ENCODE peak calls at places on chromosome 1, in ten cellular contexts. B, D, W, S, N, H, G, U, T and M are unnamed samples.

GRCh38 chr1:41640141-41640751 is 155.8 kb upstream of the EDN2 start:
- DNase-seq in B (no peak), D (no peak), W (no peak), S (no peak), N (no peak), H (no peak), G (no peak), U (no peak), T (no peak), M (no peak)

GRCh38 chr1:97727029-97727428 is 193.8 kb downstream of the DPYD start:
- DNase-seq in B (no peak), D (no peak), W (no peak), S (no peak), N (no peak), H (no peak), G (no peak), U (no peak), T (no peak), M (no peak)

GRCh38 chr1:14894811-14895524 is 258.6 kb upstream of the TMEM51 start:
- DNase-seq in B (peak; percentile 33), D (no peak), W (no peak), S (no peak), N (no peak), H (no peak), G (no peak), U (no peak), T (peak; percentile 46), M (no peak)

GRCh38 chr1:207628776-207629175 is 16.2 kb upstream of the CR1L start:
- DNase-seq in B (no peak), D (no peak), W (no peak), S (no peak), N (no peak), H (no peak), G (no peak), U (no peak), T (no peak), M (no peak)

GRCh38 chr1:45954401-45954847 is 151.0 kb downstream of the MAST2 start:
- DNase-seq in B (no peak), D (no peak), W (no peak), S (no peak), N (no peak), H (peak; percentile 75), G (no peak), U (no peak), T (peak; percentile 76), M (no peak)

GRCh38 chr1:115654663-115655306 is 13.0 kb downstream of the VANGL1 start:
- DNase-seq in B (peak; percentile 71), D (peak; percentile 58), W (no peak), S (no peak), N (no peak), H (no peak), G (no peak), U (no peak), T (no peak), M (no peak)

GRCh38 chr1:51175278-51175677 is 60.8 kb upstream of the RNF11 start:
- DNase-seq in B (no peak), D (no peak), W (no peak), S (no peak), N (no peak), H (peak; percentile 3), G (no peak), U (no peak), T (peak; percentile 18), M (no peak)

GRCh38 chr1:244779410-244779809 is 56.0 kb upstream of the COX20 start:
- DNase-seq in B (no peak), D (no peak), W (no peak), S (no peak), N (no peak), H (peak; percentile 31), G (no peak), U (no peak), T (no peak), M (no peak)

DNA sequence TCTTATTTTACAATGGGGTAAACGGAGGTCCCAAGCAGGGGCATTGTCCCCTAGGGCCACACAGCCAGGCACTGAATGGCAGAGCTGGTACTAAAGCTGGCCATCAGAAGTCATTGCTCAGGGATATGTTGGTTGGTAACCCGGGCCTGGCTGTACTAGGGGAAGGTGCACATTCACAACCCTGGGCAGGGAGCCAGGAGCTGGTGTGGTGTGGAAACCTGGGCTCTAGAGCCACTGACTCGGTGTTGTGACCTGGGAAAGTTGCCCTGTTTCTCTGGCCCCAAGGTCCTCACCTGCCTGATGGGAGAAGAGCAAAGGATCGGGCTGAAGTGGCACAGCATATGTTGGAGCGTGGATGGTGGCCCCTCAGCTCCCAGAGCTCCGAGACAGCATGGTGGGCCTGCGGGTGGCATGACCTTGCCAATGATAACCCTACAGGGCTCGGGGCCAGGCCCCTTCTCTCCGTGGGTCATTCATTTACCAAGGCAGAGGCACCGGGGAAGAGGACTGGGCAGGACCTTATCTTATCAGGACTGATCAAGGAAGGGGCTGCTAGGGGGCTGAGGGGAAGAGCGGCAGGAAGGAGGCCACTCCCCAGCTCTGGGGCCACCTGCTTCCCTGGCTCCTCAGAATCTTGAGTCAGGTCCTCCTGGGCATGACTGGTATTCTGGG is 274.1 kb downstream of the TRABD2B start:
- DNase-seq in B (peak; percentile 45), D (no peak), W (no peak), S (no peak), N (no peak), H (no peak), G (no peak), U (no peak), T (peak; percentile 52), M (no peak)
- H3K4me1 ChIP-seq in B (peaks cover 22% of the 10 kb centered on the region), D (peaks cover 13% of the 10 kb centered on the region), W (peaks cover 3% of the 10 kb centered on the region), S (peaks cover 5% of the 10 kb centered on the region), N (no peaks in the 10 kb centered on the region), H (peaks cover 12% of the 10 kb centered on the region), G (no peaks in the 10 kb centered on the region), U (peaks cover 4% of the 10 kb centered on the region), T (peaks cover 3% of the 10 kb centered on the region), M (peaks cover 7% of the 10 kb centered on the region)

DNA sequence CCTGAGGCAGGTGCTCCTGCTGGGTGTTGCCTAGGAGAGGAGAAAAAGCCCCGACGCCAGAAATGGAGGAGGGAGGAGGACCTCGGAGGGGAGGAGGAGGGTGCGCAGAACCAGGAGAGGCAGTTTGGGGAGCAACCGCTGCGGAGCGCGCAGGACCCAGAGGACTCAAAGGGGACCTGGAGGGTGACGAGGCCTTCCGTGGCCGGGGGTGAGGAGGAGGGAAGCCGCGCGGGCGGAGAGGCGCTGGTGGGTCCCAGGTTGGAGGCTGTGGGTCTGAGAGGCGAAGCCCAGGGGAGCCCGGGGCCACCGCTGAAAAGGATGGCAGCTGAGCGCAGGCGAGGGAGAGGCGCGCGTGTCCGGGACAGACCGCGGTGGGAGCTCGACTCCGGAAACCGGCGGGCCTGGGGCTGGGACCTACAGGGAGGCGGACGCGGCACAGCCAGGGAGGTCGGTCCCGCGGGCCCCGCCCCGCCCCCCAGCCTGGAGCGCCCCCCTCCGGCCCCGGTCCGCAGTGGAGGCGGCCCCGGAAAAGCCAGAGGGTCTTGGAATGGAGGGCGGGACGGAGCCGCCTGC is 15.1 kb downstream of the RNF223 start:
- DNase-seq in B (no peak), D (no peak), W (no peak), S (no peak), N (no peak), H (peak; percentile 58), G (no peak), U (no peak), T (no peak), M (no peak)
- H3K27me3 ChIP-seq in B (peaks cover 76% of the 10 kb centered on the region), D (peaks cover 59% of the 10 kb centered on the region), W (peaks cover 69% of the 10 kb centered on the region), S (peaks cover 2% of the 10 kb centered on the region), N (peaks cover 4% of the 10 kb centered on the region), H (no peaks in the 10 kb centered on the region), G (no peaks in the 10 kb centered on the region), U (peaks cover 11% of the 10 kb centered on the region), T (peaks cover 8% of the 10 kb centered on the region), M (no peaks in the 10 kb centered on the region)

GRCh38 chr1:9402717-9403116 is 110.0 kb downstream of the SPSB1 start:
- DNase-seq in B (no peak), D (no peak), W (no peak), S (no peak), N (no peak), H (no peak), G (no peak), U (no peak), T (no peak), M (no peak)

GRCh38 chr1:9404117-9404516 is 111.4 kb downstream of the SPSB1 start:
- DNase-seq in B (no peak), D (no peak), W (no peak), S (no peak), N (no peak), H (no peak), G (no peak), U (no peak), T (no peak), M (no peak)

GRCh38 chr1:9401080-9401453 is 108.4 kb downstream of the SPSB1 start:
- DNase-seq in B (no peak), D (no peak), W (no peak), S (no peak), N (no peak), H (no peak), G (no peak), U (no peak), T (no peak), M (no peak)

GRCh38 chr1:9400425-9401079 is 107.9 kb downstream of the SPSB1 start:
- DNase-seq in B (peak; percentile 42), D (no peak), W (no peak), S (no peak), N (no peak), H (peak; percentile 27), G (no peak), U (peak; percentile 14), T (peak; percentile 64), M (no peak)

GRCh38 chr1:9402256-9402616 is 109.5 kb downstream of the SPSB1 start:
- DNase-seq in B (no peak), D (no peak), W (no peak), S (no peak), N (no peak), H (no peak), G (no peak), U (no peak), T (no peak), M (no peak)
- H3K4me3 ChIP-seq in B (no peak overlapping the region), D (no peak overlapping the region), W (no peak overlapping the region), S (no peak overlapping the region), N (no peak overlapping the region), H (no peak overlapping the region), G (no peak overlapping the region), U (no peak overlapping the region), T (no peak overlapping the region), M (no peak overlapping the region)

GRCh38 chr1:145777357-145778145 is 46.3 kb downstream of the RNF115 start:
- DNase-seq in B (no peak), D (no peak), W (peak; percentile 18), S (no peak), N (no peak), H (no peak), G (no peak), U (no peak), T (no peak), M (no peak)

GRCh38 chr1:145773423-145773822 is 50.5 kb downstream of the RNF115 start:
- DNase-seq in B (no peak), D (no peak), W (no peak), S (no peak), N (no peak), H (no peak), G (no peak), U (no peak), T (peak; percentile 3), M (no peak)

GRCh38 chr1:145782166-145783099 is 41.5 kb downstream of the RNF115 start:
- DNase-seq in B (no peak), D (no peak), W (no peak), S (no peak), N (no peak), H (peak; percentile 91), G (no peak), U (no peak), T (no peak), M (no peak)

DNA sequence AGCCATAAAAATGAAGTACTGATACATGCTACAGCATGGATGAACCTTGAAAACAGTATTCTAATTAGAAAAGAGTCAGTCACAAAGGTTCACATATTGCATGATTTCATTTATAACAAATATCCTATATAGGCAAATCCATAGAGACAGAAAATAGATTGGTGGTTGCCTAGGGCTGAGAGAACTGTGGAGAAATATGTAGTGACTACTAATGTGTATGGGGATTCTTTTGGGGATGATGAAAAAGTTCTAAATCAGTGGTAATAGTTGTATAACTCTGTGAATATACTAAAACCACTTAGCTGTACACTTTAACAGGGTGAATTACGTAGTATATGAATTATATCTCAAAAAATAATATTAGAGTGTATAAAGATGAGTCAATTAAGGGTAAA is 45.8 kb downstream of the RNF115 start:
- DNase-seq in B (no peak), D (no peak), W (no peak), S (no peak), N (no peak), H (no peak), G (no peak), U (no peak), T (no peak), M (no peak)
- H3K4me1 ChIP-seq in B (peaks cover 50% of the 10 kb centered on the region), D (peaks cover 5% of the 10 kb centered on the region), W (peaks cover 22% of the 10 kb centered on the region), S (no peaks in the 10 kb centered on the region), N (no peaks in the 10 kb centered on the region), H (peaks cover 16% of the 10 kb centered on the region), G (peaks cover 5% of the 10 kb centered on the region), U (no peaks in the 10 kb centered on the region), T (no peaks in the 10 kb centered on the region), M (no peaks in the 10 kb centered on the region)